ENCODE peak calls at places on chromosomes 13 and 19, in four cellular contexts. O is uterus, W is heart left ventricle, X is transverse colon. T is an unnamed sample.

GRCh38 chr13:75855847-75856246 is 219.7 kb downstream of the LMO7 start:
- DNase-seq in O (no peak), X (no peak), W (no peak), T (no peak)

GRCh38 chr13:76882431-76882830 is 3.8 kb downstream of the KCTD12 start:
- DNase-seq in X (peak), W (no peak), O (no peak), T (no peak)

GRCh38 chr19:49335071-49335783 is at the start of gene CD37:
- DNase-seq in W (no peak), O (no peak), X (peak), T (no peak)

GRCh38 chr19:40809358-40810086 is 10.5 kb downstream of the EGLN2 start:
- DNase-seq in O (peak), W (peak), X (no peak), T (no peak)

GRCh38 chr13:74026753-74027152 is 107.5 kb downstream of the KLF12 start:
- DNase-seq in W (no peak), O (no peak), X (peak), T (no peak)

GRCh38 chr13:46615888-46616531 is 63.0 kb downstream of the LRCH1 start:
- DNase-seq in X (no peak), W (no peak), O (peak), T (no peak)

GRCh38 chr13:25874064-25874737 is 177.6 kb downstream of the SHISA2 start:
- DNase-seq in X (no peak), W (no peak), O (no peak), T (no peak)

GRCh38 chr19:15265849-15266248 is 33.6 kb upstream of the EPHX3 start:
- DNase-seq in W (peak), X (peak), O (peak), T (peak)

GRCh38 chr19:18635831-18636182 is 1.0 kb upstream of the KLHL26 start:
- DNase-seq in X (no peak), W (no peak), O (no peak), T (no peak)

GRCh38 chr19:51163257-51163656 is 21.2 kb downstream of the SIGLEC7 start:
- DNase-seq in W (no peak), O (no peak), X (no peak), T (no peak)

GRCh38 chr19:17947815-17948473 is 15.1 kb downstream of the CCDC124 start:
- DNase-seq in O (peak), X (peak), W (peak), T (peak)

GRCh38 chr19:19649580-19649995 is 6.1 kb upstream of the GMIP start:
- DNase-seq in O (no peak), X (no peak), W (peak), T (no peak)
- TF ChIP-seq POLR2A in O (no peak), X (no peak), W (no peak), T (no peak)

DNA sequence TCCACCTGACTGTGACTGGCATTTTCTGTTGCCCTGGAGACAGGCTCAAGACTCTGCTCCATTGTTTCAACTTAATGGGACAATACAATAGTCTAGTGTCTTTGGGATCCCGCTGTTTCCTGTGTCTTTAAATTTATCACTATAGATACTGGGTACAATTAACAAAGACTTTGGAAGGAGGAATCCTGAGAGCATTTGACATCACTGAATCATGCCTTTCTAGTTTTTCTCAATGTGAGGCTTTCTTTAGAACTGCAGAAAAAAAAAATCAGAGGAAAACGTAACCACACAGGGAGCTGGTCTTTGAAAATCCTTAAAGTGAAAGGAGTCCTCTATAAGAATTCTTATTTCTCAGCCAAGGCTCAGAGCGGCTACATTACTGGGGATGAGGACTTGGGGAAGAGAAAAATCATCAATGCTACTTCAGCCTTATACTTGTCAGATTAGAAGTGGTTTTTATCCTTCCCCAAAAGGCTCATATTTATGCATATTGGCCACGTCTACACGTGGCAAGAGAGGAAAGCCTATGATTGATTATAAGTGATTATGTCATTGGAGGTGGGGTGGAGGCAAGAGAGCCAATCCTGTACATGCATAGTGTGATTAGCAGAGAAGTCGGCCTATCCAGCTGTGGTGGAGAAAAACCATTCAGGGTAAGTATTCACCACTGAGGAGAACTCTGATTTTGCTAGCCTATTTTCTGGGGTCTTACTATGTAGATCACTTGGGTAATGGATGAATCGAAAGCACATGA is 34.4 kb upstream of the UBL3 start:
- DNase-seq in X (no peak), W (no peak), O (no peak), T (no peak)
- TF ChIP-seq POLR2A in X (no peak), W (no peak), O (no peak), T (no peak)

GRCh38 chr19:3982701-3983541 is 2.3 kb downstream of the EEF2 start:
- DNase-seq in O (no peak), X (no peak), W (peak), T (no peak)
- TF ChIP-seq POLR2A in O (no peak), X (no peak), W (no peak), T (no peak)

GRCh38 chr19:13101590-13102415 is 855 bp downstream of the LYL1 start:
- DNase-seq in X (no peak), W (no peak), O (peak), T (no peak)

GRCh38 chr19:13102416-13102665 is 317 bp downstream of the LYL1 start:
- DNase-seq in W (no peak), X (no peak), O (no peak), T (no peak)

GRCh38 chr19:13103585-13103923 is 896 bp upstream of the LYL1 start:
- DNase-seq in W (no peak), X (no peak), O (peak), T (no peak)

GRCh38 chr19:13103961-13104847 is 1.5 kb upstream of the LYL1 start:
- DNase-seq in X (peak), O (peak), W (peak), T (no peak)

GRCh38 chr19:13102666-13103584 is at the start of gene LYL1:
- DNase-seq in X (peak), O (peak), W (peak), T (no peak)
- TF ChIP-seq POLR2A in X (peak), O (peak), W (no peak), T (no peak)

GRCh38 chr19:43496960-43497359 is 7.6 kb downstream of the PHLDB3 start:
- DNase-seq in W (no peak), O (no peak), X (no peak), T (no peak)
- TF ChIP-seq POLR2A in W (no peak), O (no peak), X (no peak), T (no peak)

DNA sequence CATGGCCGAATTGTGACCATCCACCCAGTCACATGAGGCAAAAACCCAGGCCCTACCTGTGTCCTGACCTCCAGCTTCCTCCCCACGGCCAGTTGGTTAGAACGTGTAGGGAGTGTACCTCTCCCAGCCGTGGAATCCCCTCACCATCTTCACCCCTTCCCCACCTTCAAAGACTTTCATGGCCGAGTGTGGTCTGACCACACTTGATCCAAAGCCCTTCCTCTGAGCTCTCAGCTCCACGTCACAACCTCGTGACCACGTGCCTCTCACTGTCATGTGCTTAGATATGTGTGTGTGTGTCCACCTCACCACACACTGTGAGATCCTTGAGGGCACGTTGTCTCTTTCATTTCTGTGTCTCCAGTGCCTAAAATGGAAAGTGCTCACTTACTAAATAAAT is 48.6 kb upstream of the UBE2L5 start:
- DNase-seq in O (no peak), W (no peak), X (peak), T (no peak)
- TF ChIP-seq POLR2A in O (no peak), W (no peak), X (no peak), T (no peak)

GRCh38 chr19:58573658-58574164 is 576 bp upstream of the MZF1 start:
- DNase-seq in W (no peak), O (no peak), X (no peak), T (no peak)
- TF ChIP-seq POLR2A in W (no peak), O (no peak), X (no peak), T (peak)

GRCh38 chr19:12333162-12334159 is at the start of gene ZNF563:
- DNase-seq in X (peak), W (peak), O (peak), T (peak)
- TF ChIP-seq POLR2A in X (peak), W (peak), O (peak), T (peak)

DNA sequence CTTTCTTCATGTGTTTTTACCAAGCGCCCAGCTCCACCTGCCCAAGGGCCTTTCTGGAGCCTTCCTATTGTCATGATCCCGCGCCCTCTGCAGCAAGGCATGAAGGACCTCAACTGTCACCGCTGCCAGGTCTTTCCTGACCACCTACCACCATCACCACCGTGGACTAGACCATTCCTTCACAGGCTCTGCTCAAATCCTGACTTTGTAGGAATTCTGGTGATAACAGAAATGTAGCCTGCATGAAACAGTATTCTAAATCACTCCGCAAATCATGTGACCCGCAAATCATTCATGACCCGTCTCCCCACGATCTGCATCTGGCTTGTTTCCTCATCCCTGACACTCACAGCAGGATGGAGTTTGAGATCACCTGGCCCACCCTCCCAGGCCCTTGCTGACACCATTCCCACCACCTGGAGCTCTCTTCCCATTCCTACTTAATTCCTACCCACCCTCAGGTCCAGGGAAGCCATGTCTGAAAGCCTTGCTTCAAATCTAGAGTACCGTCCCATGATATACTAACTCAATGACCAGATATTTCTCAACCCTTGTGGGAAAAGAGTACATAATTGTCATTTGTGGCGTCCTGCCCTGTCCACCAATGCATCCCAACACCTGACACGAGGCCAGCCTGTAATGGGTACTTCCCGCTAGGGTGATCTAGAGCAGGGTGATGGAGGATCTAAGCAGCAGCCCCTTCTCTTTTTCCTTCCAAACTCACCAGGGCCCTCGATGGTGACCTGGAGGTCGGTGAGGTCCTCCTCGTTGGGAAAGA is 1.3 kb downstream of the UBE2S start:
- DNase-seq in O (no peak), X (no peak), W (no peak), T (no peak)
- TF ChIP-seq POLR2A in O (no peak), X (no peak), W (no peak), T (no peak)

DNA sequence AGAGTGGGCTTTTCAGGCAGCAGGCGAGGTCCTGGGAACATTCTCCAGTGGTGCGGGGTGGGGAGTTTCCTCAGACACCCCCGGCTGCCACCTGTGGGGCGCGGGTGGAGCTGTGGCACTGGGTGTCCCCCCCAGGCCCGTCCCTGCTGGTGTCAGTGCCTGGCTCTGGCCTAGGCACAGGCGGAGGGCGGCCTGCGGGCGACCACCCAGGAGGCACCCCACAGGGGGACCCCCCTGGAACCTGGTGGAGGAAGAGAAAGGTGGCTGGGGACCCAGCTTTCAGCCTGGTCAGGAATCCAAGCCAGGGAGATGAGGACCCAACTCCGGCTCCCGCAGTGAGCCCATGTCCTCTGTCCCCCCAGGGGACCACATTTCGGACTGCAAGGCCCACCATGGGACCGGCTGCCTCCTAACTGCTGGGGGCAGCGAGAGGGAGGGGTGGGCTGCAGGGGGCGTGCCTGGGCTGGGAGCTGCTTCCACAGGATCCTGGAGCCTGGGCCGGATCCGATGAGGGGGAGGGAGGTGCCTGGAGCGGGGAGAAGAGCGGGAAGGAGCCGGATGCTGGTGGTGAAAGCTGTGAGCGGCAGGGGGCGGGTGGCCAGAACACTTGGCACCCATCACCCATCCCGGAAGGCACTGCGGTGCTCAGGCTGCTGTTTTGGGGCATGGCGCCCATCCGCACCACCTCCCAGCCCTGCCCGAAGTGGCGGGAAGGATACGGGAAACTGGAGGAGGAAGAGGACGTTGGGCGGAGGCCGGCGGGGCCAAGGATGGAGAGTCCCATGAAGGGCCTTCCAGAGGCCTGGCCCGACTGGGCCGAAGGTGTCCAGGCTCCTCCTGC is 5.5 kb upstream of the CTXN1 start:
- DNase-seq in O (peak), W (no peak), X (no peak), T (no peak)
- TF ChIP-seq POLR2A in O (no peak), W (no peak), X (no peak), T (no peak)

T was measured in H54.